ENCODE peak calls at places on chromosome 7, in four cellular contexts. One of them, this sample, is unnamed.

GRCh38 chr7:17207220-17207619 is 91.2 kb upstream of the AHR start:
- DNase-seq in activated CD4-positive, alpha-beta T cell treated with anti-CD3 and anti-CD28 coated beads for 4 hours: no peak
- DNase-seq in activated CD8-positive, alpha-beta memory T cell treated with anti-CD3 and anti-CD28 coated beads for 4 hours: no peak
- DNase-seq in skeletal muscle cell: no peak
- DNase-seq in this sample: no peak

GRCh38 chr7:22569586-22570321 is 69.8 kb upstream of the STEAP1B start:
- DNase-seq in activated CD4-positive, alpha-beta T cell treated with anti-CD3 and anti-CD28 coated beads for 4 hours: no peak
- DNase-seq in activated CD8-positive, alpha-beta memory T cell treated with anti-CD3 and anti-CD28 coated beads for 4 hours: no peak
- DNase-seq in skeletal muscle cell: no peak
- DNase-seq in this sample: no peak

GRCh38 chr7:2393751-2394150 is 9.7 kb upstream of the CHST12 start:
- DNase-seq in activated CD4-positive, alpha-beta T cell treated with anti-CD3 and anti-CD28 coated beads for 4 hours: no peak
- DNase-seq in activated CD8-positive, alpha-beta memory T cell treated with anti-CD3 and anti-CD28 coated beads for 4 hours: no peak
- DNase-seq in skeletal muscle cell: no peak
- DNase-seq in this sample: no peak

GRCh38 chr7:130441408-130441854 is 615 bp upstream of the CEP41 start:
- DNase-seq in activated CD4-positive, alpha-beta T cell treated with anti-CD3 and anti-CD28 coated beads for 4 hours: no peak
- DNase-seq in activated CD8-positive, alpha-beta memory T cell treated with anti-CD3 and anti-CD28 coated beads for 4 hours: no peak
- DNase-seq in skeletal muscle cell: no peak
- DNase-seq in this sample: no peak

GRCh38 chr7:134856141-134856540 is 76.7 kb downstream of the CALD1 start:
- DNase-seq in activated CD4-positive, alpha-beta T cell treated with anti-CD3 and anti-CD28 coated beads for 4 hours: no peak
- DNase-seq in activated CD8-positive, alpha-beta memory T cell treated with anti-CD3 and anti-CD28 coated beads for 4 hours: no peak
- DNase-seq in skeletal muscle cell: no peak
- DNase-seq in this sample: no peak

GRCh38 chr7:15916666-15917388 is 230.3 kb upstream of the MEOX2 start:
- DNase-seq in activated CD4-positive, alpha-beta T cell treated with anti-CD3 and anti-CD28 coated beads for 4 hours: no peak
- DNase-seq in activated CD8-positive, alpha-beta memory T cell treated with anti-CD3 and anti-CD28 coated beads for 4 hours: no peak
- DNase-seq in skeletal muscle cell: no peak
- DNase-seq in this sample: no peak

GRCh38 chr7:84688671-84689070 is 494.1 kb upstream of the SEMA3A start:
- DNase-seq in activated CD4-positive, alpha-beta T cell treated with anti-CD3 and anti-CD28 coated beads for 4 hours: no peak
- DNase-seq in activated CD8-positive, alpha-beta memory T cell treated with anti-CD3 and anti-CD28 coated beads for 4 hours: no peak
- DNase-seq in skeletal muscle cell: no peak
- DNase-seq in this sample: no peak

GRCh38 chr7:94250124-94250523 is 144.6 kb upstream of the COL1A2 start:
- DNase-seq in activated CD4-positive, alpha-beta T cell treated with anti-CD3 and anti-CD28 coated beads for 4 hours: no peak
- DNase-seq in activated CD8-positive, alpha-beta memory T cell treated with anti-CD3 and anti-CD28 coated beads for 4 hours: no peak
- DNase-seq in skeletal muscle cell: no peak
- DNase-seq in this sample: no peak

GRCh38 chr7:52168085-52168484 is 851.5 kb upstream of the COBL start:
- DNase-seq in activated CD4-positive, alpha-beta T cell treated with anti-CD3 and anti-CD28 coated beads for 4 hours: no peak
- DNase-seq in activated CD8-positive, alpha-beta memory T cell treated with anti-CD3 and anti-CD28 coated beads for 4 hours: no peak
- DNase-seq in skeletal muscle cell: no peak
- DNase-seq in this sample: no peak

GRCh38 chr7:7996568-7996967 is 28.0 kb downstream of the GLCCI1 start:
- DNase-seq in activated CD4-positive, alpha-beta T cell treated with anti-CD3 and anti-CD28 coated beads for 4 hours: no peak
- DNase-seq in activated CD8-positive, alpha-beta memory T cell treated with anti-CD3 and anti-CD28 coated beads for 4 hours: no peak
- DNase-seq in skeletal muscle cell: no peak
- DNase-seq in this sample: no peak

GRCh38 chr7:70631732-70632131 is 500.2 kb upstream of the GALNT17 start:
- DNase-seq in activated CD4-positive, alpha-beta T cell treated with anti-CD3 and anti-CD28 coated beads for 4 hours: no peak
- DNase-seq in activated CD8-positive, alpha-beta memory T cell treated with anti-CD3 and anti-CD28 coated beads for 4 hours: no peak
- DNase-seq in skeletal muscle cell: no peak
- DNase-seq in this sample: no peak

GRCh38 chr7:133140994-133141595 is 59.2 kb upstream of the CHCHD3 start:
- DNase-seq in activated CD4-positive, alpha-beta T cell treated with anti-CD3 and anti-CD28 coated beads for 4 hours: no peak
- DNase-seq in activated CD8-positive, alpha-beta memory T cell treated with anti-CD3 and anti-CD28 coated beads for 4 hours: no peak
- DNase-seq in skeletal muscle cell: no peak
- DNase-seq in this sample: no peak

GRCh38 chr7:35485436-35485835 is 209.5 kb downstream of the HERPUD2 start:
- DNase-seq in activated CD4-positive, alpha-beta T cell treated with anti-CD3 and anti-CD28 coated beads for 4 hours: no peak
- DNase-seq in activated CD8-positive, alpha-beta memory T cell treated with anti-CD3 and anti-CD28 coated beads for 4 hours: no peak
- DNase-seq in skeletal muscle cell: no peak
- DNase-seq in this sample: no peak

GRCh38 chr7:132249591-132249971 is 326.7 kb downstream of the PLXNA4 start:
- DNase-seq in activated CD4-positive, alpha-beta T cell treated with anti-CD3 and anti-CD28 coated beads for 4 hours: no peak
- DNase-seq in activated CD8-positive, alpha-beta memory T cell treated with anti-CD3 and anti-CD28 coated beads for 4 hours: no peak
- DNase-seq in skeletal muscle cell: no peak
- DNase-seq in this sample: no peak

GRCh38 chr7:44218418-44219201 is 17.8 kb downstream of the YKT6 start:
- DNase-seq in activated CD4-positive, alpha-beta T cell treated with anti-CD3 and anti-CD28 coated beads for 4 hours: no peak
- DNase-seq in activated CD8-positive, alpha-beta memory T cell treated with anti-CD3 and anti-CD28 coated beads for 4 hours: no peak
- DNase-seq in skeletal muscle cell: no peak
- DNase-seq in this sample: no peak

GRCh38 chr7:154919324-154920222 is 83.4 kb downstream of the PAXIP1 start:
- DNase-seq in activated CD4-positive, alpha-beta T cell treated with anti-CD3 and anti-CD28 coated beads for 4 hours: no peak
- DNase-seq in activated CD8-positive, alpha-beta memory T cell treated with anti-CD3 and anti-CD28 coated beads for 4 hours: no peak
- DNase-seq in skeletal muscle cell: no peak
- DNase-seq in this sample: no peak

GRCh38 chr7:158019726-158020705 is 567.6 kb downstream of the PTPRN2 start:
- DNase-seq in activated CD4-positive, alpha-beta T cell treated with anti-CD3 and anti-CD28 coated beads for 4 hours: no peak
- DNase-seq in activated CD8-positive, alpha-beta memory T cell treated with anti-CD3 and anti-CD28 coated beads for 4 hours: no peak
- DNase-seq in skeletal muscle cell: no peak
- DNase-seq in this sample: no peak

GRCh38 chr7:25862993-25863726 is 288.8 kb upstream of the NFE2L3 start:
- DNase-seq in activated CD4-positive, alpha-beta T cell treated with anti-CD3 and anti-CD28 coated beads for 4 hours: no peak
- DNase-seq in activated CD8-positive, alpha-beta memory T cell treated with anti-CD3 and anti-CD28 coated beads for 4 hours: no peak
- DNase-seq in skeletal muscle cell: no peak
- DNase-seq in this sample: no peak

GRCh38 chr7:47507514-47507913 is 74.4 kb downstream of the TNS3 start:
- DNase-seq in activated CD4-positive, alpha-beta T cell treated with anti-CD3 and anti-CD28 coated beads for 4 hours: no peak
- DNase-seq in activated CD8-positive, alpha-beta memory T cell treated with anti-CD3 and anti-CD28 coated beads for 4 hours: no peak
- DNase-seq in skeletal muscle cell: no peak
- DNase-seq in this sample: no peak

GRCh38 chr7:143892527-143893300 is 9.3 kb downstream of the TCAF1 start:
- DNase-seq in activated CD4-positive, alpha-beta T cell treated with anti-CD3 and anti-CD28 coated beads for 4 hours: no peak
- DNase-seq in activated CD8-positive, alpha-beta memory T cell treated with anti-CD3 and anti-CD28 coated beads for 4 hours: no peak
- DNase-seq in skeletal muscle cell: no peak
- DNase-seq in this sample: no peak

GRCh38 chr7:103857435-103857834 is 132.0 kb downstream of the RELN start:
- DNase-seq in activated CD4-positive, alpha-beta T cell treated with anti-CD3 and anti-CD28 coated beads for 4 hours: no peak
- DNase-seq in activated CD8-positive, alpha-beta memory T cell treated with anti-CD3 and anti-CD28 coated beads for 4 hours: no peak
- DNase-seq in skeletal muscle cell: no peak
- DNase-seq in this sample: no peak

GRCh38 chr7:86904949-86905834 is 154.3 kb downstream of the ELAPOR2 start:
- DNase-seq in activated CD4-positive, alpha-beta T cell treated with anti-CD3 and anti-CD28 coated beads for 4 hours: no peak
- DNase-seq in activated CD8-positive, alpha-beta memory T cell treated with anti-CD3 and anti-CD28 coated beads for 4 hours: no peak
- DNase-seq in skeletal muscle cell: no peak
- DNase-seq in this sample: no peak

GRCh38 chr7:74289660-74290589 is 718 bp downstream of the CLIP2 start:
- DNase-seq in activated CD4-positive, alpha-beta T cell treated with anti-CD3 and anti-CD28 coated beads for 4 hours: peak; percentile 14
- DNase-seq in activated CD8-positive, alpha-beta memory T cell treated with anti-CD3 and anti-CD28 coated beads for 4 hours: no peak
- DNase-seq in skeletal muscle cell: no peak
- DNase-seq in this sample: peak; percentile 60

GRCh38 chr7:144908943-144909556 is 73.2 kb upstream of the TPK1 start:
- DNase-seq in activated CD4-positive, alpha-beta T cell treated with anti-CD3 and anti-CD28 coated beads for 4 hours: no peak
- DNase-seq in activated CD8-positive, alpha-beta memory T cell treated with anti-CD3 and anti-CD28 coated beads for 4 hours: no peak
- DNase-seq in skeletal muscle cell: no peak
- DNase-seq in this sample: no peak

GRCh38 chr7:46839651-46840050 is 742.3 kb downstream of the TNS3 start:
- DNase-seq in activated CD4-positive, alpha-beta T cell treated with anti-CD3 and anti-CD28 coated beads for 4 hours: no peak
- DNase-seq in activated CD8-positive, alpha-beta memory T cell treated with anti-CD3 and anti-CD28 coated beads for 4 hours: no peak
- DNase-seq in skeletal muscle cell: no peak
- DNase-seq in this sample: no peak

GRCh38 chr7:17951745-17952254 is 11.5 kb upstream of the SNX13 start:
- DNase-seq in activated CD4-positive, alpha-beta T cell treated with anti-CD3 and anti-CD28 coated beads for 4 hours: no peak
- DNase-seq in activated CD8-positive, alpha-beta memory T cell treated with anti-CD3 and anti-CD28 coated beads for 4 hours: no peak
- DNase-seq in skeletal muscle cell: no peak
- DNase-seq in this sample: no peak

GRCh38 chr7:75884401-75884800 is 5.6 kb downstream of the RHBDD2 start:
- DNase-seq in activated CD4-positive, alpha-beta T cell treated with anti-CD3 and anti-CD28 coated beads for 4 hours: no peak
- DNase-seq in activated CD8-positive, alpha-beta memory T cell treated with anti-CD3 and anti-CD28 coated beads for 4 hours: no peak
- DNase-seq in skeletal muscle cell: no peak
- DNase-seq in this sample: no peak

GRCh38 chr7:135537453-135537852 is 20.3 kb upstream of the NUP205 start:
- DNase-seq in activated CD4-positive, alpha-beta T cell treated with anti-CD3 and anti-CD28 coated beads for 4 hours: no peak
- DNase-seq in activated CD8-positive, alpha-beta memory T cell treated with anti-CD3 and anti-CD28 coated beads for 4 hours: no peak
- DNase-seq in skeletal muscle cell: no peak
- DNase-seq in this sample: no peak

GRCh38 chr7:150451833-150452431 is 1.5 kb downstream of the GIMAP8 start:
- DNase-seq in activated CD4-positive, alpha-beta T cell treated with anti-CD3 and anti-CD28 coated beads for 4 hours: peak; percentile 48
- DNase-seq in activated CD8-positive, alpha-beta memory T cell treated with anti-CD3 and anti-CD28 coated beads for 4 hours: no peak
- DNase-seq in skeletal muscle cell: no peak
- DNase-seq in this sample: no peak